ENCODE peak calls at places on chromosomes 6 and 20, in ten cellular contexts. One of them, this sample, is unnamed.

GRCh38 chr20:63356511-63356910 is 4.6 kb downstream of the CHRNA4 start:
- DNase-seq in stimulated activated CD4-positive, alpha-beta T cell treated with anti-CD3 and anti-CD28 coated beads, Interleukin-4, amount 100 ng/mL, for 48 hours: no peak
- DNase-seq in fibroblast of pulmonary artery: no peak
- DNase-seq in ascending aorta: no peak
- DNase-seq in KG1: no peak
- DNase-seq in NCI-H446 treated with DMSO at 0.1 percent for 48 hours: no peak
- DNase-seq in GM23338: no peak
- DNase-seq in fibroblast of mammary gland: no peak
- DNase-seq in GM03348: no peak
- DNase-seq in activated T-helper 1 cell treated with Interleukin-2 at 50 U/mL for 16 hours: no peak
- DNase-seq in this sample: no peak

GRCh38 chr6:18990313-18990978 is 603.3 kb downstream of the RNF144B start:
- DNase-seq in NCI-H446 treated with DMSO at 0.1 percent for 48 hours: peak
- DNase-seq in GM03348: peak
- DNase-seq in activated T-helper 1 cell treated with Interleukin-2 at 50 U/mL for 16 hours: no peak
- DNase-seq in stimulated activated CD4-positive, alpha-beta T cell treated with anti-CD3 and anti-CD28 coated beads, Interleukin-4, amount 100 ng/mL, for 48 hours: peak
- DNase-seq in KG1: peak
- DNase-seq in GM23338: peak
- DNase-seq in fibroblast of pulmonary artery: peak
- DNase-seq in ascending aorta: no peak
- DNase-seq in fibroblast of mammary gland: peak
- DNase-seq in this sample: peak

GRCh38 chr20:32329817-32330554 is 28.1 kb upstream of the ASXL1 start:
- DNase-seq in fibroblast of mammary gland: no peak
- DNase-seq in activated T-helper 1 cell treated with Interleukin-2 at 50 U/mL for 16 hours: no peak
- DNase-seq in fibroblast of pulmonary artery: no peak
- DNase-seq in GM23338: no peak
- DNase-seq in stimulated activated CD4-positive, alpha-beta T cell treated with anti-CD3 and anti-CD28 coated beads, Interleukin-4, amount 100 ng/mL, for 48 hours: no peak
- DNase-seq in NCI-H446 treated with DMSO at 0.1 percent for 48 hours: no peak
- DNase-seq in ascending aorta: no peak
- DNase-seq in GM03348: no peak
- DNase-seq in KG1: no peak
- DNase-seq in this sample: no peak

GRCh38 chr6:77502966-77503365 is 39.7 kb upstream of the HTR1B start:
- DNase-seq in GM23338: no peak
- DNase-seq in fibroblast of mammary gland: no peak
- DNase-seq in fibroblast of pulmonary artery: no peak
- DNase-seq in activated T-helper 1 cell treated with Interleukin-2 at 50 U/mL for 16 hours: no peak
- DNase-seq in KG1: no peak
- DNase-seq in ascending aorta: no peak
- DNase-seq in NCI-H446 treated with DMSO at 0.1 percent for 48 hours: peak
- DNase-seq in stimulated activated CD4-positive, alpha-beta T cell treated with anti-CD3 and anti-CD28 coated beads, Interleukin-4, amount 100 ng/mL, for 48 hours: no peak
- DNase-seq in GM03348: no peak
- DNase-seq in this sample: no peak

GRCh38 chr6:46011241-46012085 is 4.2 kb downstream of the CLIC5 start:
- DNase-seq in NCI-H446 treated with DMSO at 0.1 percent for 48 hours: no peak
- DNase-seq in GM23338: no peak
- DNase-seq in fibroblast of mammary gland: no peak
- DNase-seq in activated T-helper 1 cell treated with Interleukin-2 at 50 U/mL for 16 hours: peak
- DNase-seq in stimulated activated CD4-positive, alpha-beta T cell treated with anti-CD3 and anti-CD28 coated beads, Interleukin-4, amount 100 ng/mL, for 48 hours: peak
- DNase-seq in KG1: no peak
- DNase-seq in fibroblast of pulmonary artery: no peak
- DNase-seq in ascending aorta: no peak
- DNase-seq in GM03348: no peak
- DNase-seq in this sample: no peak

GRCh38 chr6:10411131-10411914 is 3.6 kb downstream of the TFAP2A start:
- DNase-seq in GM23338: peak
- DNase-seq in NCI-H446 treated with DMSO at 0.1 percent for 48 hours: no peak
- DNase-seq in ascending aorta: no peak
- DNase-seq in GM03348: no peak
- DNase-seq in fibroblast of pulmonary artery: no peak
- DNase-seq in KG1: no peak
- DNase-seq in fibroblast of mammary gland: no peak
- DNase-seq in activated T-helper 1 cell treated with Interleukin-2 at 50 U/mL for 16 hours: no peak
- DNase-seq in stimulated activated CD4-positive, alpha-beta T cell treated with anti-CD3 and anti-CD28 coated beads, Interleukin-4, amount 100 ng/mL, for 48 hours: no peak
- DNase-seq in this sample: peak

GRCh38 chr6:22826961-22827360 is 257.6 kb downstream of the HDGFL1 start:
- DNase-seq in ascending aorta: no peak
- DNase-seq in NCI-H446 treated with DMSO at 0.1 percent for 48 hours: no peak
- DNase-seq in activated T-helper 1 cell treated with Interleukin-2 at 50 U/mL for 16 hours: no peak
- DNase-seq in GM03348: no peak
- DNase-seq in KG1: no peak
- DNase-seq in fibroblast of mammary gland: no peak
- DNase-seq in GM23338: no peak
- DNase-seq in fibroblast of pulmonary artery: no peak
- DNase-seq in stimulated activated CD4-positive, alpha-beta T cell treated with anti-CD3 and anti-CD28 coated beads, Interleukin-4, amount 100 ng/mL, for 48 hours: no peak
- DNase-seq in this sample: no peak

GRCh38 chr6:158853072-158853871 is 34.1 kb upstream of the EZR start:
- DNase-seq in GM23338: peak
- DNase-seq in KG1: no peak
- DNase-seq in NCI-H446 treated with DMSO at 0.1 percent for 48 hours: no peak
- DNase-seq in ascending aorta: peak
- DNase-seq in fibroblast of mammary gland: peak
- DNase-seq in fibroblast of pulmonary artery: peak
- DNase-seq in GM03348: peak
- DNase-seq in stimulated activated CD4-positive, alpha-beta T cell treated with anti-CD3 and anti-CD28 coated beads, Interleukin-4, amount 100 ng/mL, for 48 hours: peak
- DNase-seq in activated T-helper 1 cell treated with Interleukin-2 at 50 U/mL for 16 hours: peak
- DNase-seq in this sample: peak

GRCh38 chr6:145814035-145814500 is 527 bp downstream of the FBXO30 start:
- DNase-seq in activated T-helper 1 cell treated with Interleukin-2 at 50 U/mL for 16 hours: peak
- DNase-seq in ascending aorta: no peak
- DNase-seq in KG1: peak
- DNase-seq in GM03348: peak
- DNase-seq in GM23338: peak
- DNase-seq in fibroblast of pulmonary artery: no peak
- DNase-seq in fibroblast of mammary gland: peak
- DNase-seq in NCI-H446 treated with DMSO at 0.1 percent for 48 hours: peak
- DNase-seq in stimulated activated CD4-positive, alpha-beta T cell treated with anti-CD3 and anti-CD28 coated beads, Interleukin-4, amount 100 ng/mL, for 48 hours: peak
- DNase-seq in this sample: peak

GRCh38 chr20:13493143-13493542 is 145.6 kb downstream of the TASP1 start:
- DNase-seq in GM03348: no peak
- DNase-seq in NCI-H446 treated with DMSO at 0.1 percent for 48 hours: no peak
- DNase-seq in activated T-helper 1 cell treated with Interleukin-2 at 50 U/mL for 16 hours: no peak
- DNase-seq in fibroblast of mammary gland: no peak
- DNase-seq in fibroblast of pulmonary artery: no peak
- DNase-seq in ascending aorta: no peak
- DNase-seq in stimulated activated CD4-positive, alpha-beta T cell treated with anti-CD3 and anti-CD28 coated beads, Interleukin-4, amount 100 ng/mL, for 48 hours: no peak
- DNase-seq in KG1: no peak
- DNase-seq in GM23338: peak
- DNase-seq in this sample: no peak

GRCh38 chr6:41073968-41074691 is 1.4 kb downstream of the NFYA start:
- DNase-seq in KG1: peak
- DNase-seq in activated T-helper 1 cell treated with Interleukin-2 at 50 U/mL for 16 hours: no peak
- DNase-seq in GM03348: peak
- DNase-seq in GM23338: peak
- DNase-seq in fibroblast of pulmonary artery: peak
- DNase-seq in NCI-H446 treated with DMSO at 0.1 percent for 48 hours: no peak
- DNase-seq in ascending aorta: no peak
- DNase-seq in fibroblast of mammary gland: peak
- DNase-seq in stimulated activated CD4-positive, alpha-beta T cell treated with anti-CD3 and anti-CD28 coated beads, Interleukin-4, amount 100 ng/mL, for 48 hours: no peak
- DNase-seq in this sample: no peak

GRCh38 chr20:25272223-25273000 is 24.5 kb downstream of the PYGB start:
- DNase-seq in GM03348: no peak
- DNase-seq in ascending aorta: no peak
- DNase-seq in GM23338: no peak
- DNase-seq in KG1: no peak
- DNase-seq in NCI-H446 treated with DMSO at 0.1 percent for 48 hours: no peak
- DNase-seq in fibroblast of pulmonary artery: no peak
- DNase-seq in stimulated activated CD4-positive, alpha-beta T cell treated with anti-CD3 and anti-CD28 coated beads, Interleukin-4, amount 100 ng/mL, for 48 hours: no peak
- DNase-seq in fibroblast of mammary gland: peak
- DNase-seq in activated T-helper 1 cell treated with Interleukin-2 at 50 U/mL for 16 hours: no peak
- DNase-seq in this sample: no peak

GRCh38 chr6:31480574-31480973 is 17.4 kb upstream of the MICB start:
- DNase-seq in fibroblast of pulmonary artery: no peak
- DNase-seq in KG1: no peak
- DNase-seq in activated T-helper 1 cell treated with Interleukin-2 at 50 U/mL for 16 hours: no peak
- DNase-seq in NCI-H446 treated with DMSO at 0.1 percent for 48 hours: no peak
- DNase-seq in GM23338: no peak
- DNase-seq in ascending aorta: no peak
- DNase-seq in fibroblast of mammary gland: no peak
- DNase-seq in GM03348: no peak
- DNase-seq in stimulated activated CD4-positive, alpha-beta T cell treated with anti-CD3 and anti-CD28 coated beads, Interleukin-4, amount 100 ng/mL, for 48 hours: no peak
- DNase-seq in this sample: no peak

GRCh38 chr6:34053721-34054120 is 92.2 kb downstream of the GRM4 start:
- DNase-seq in GM23338: peak
- DNase-seq in activated T-helper 1 cell treated with Interleukin-2 at 50 U/mL for 16 hours: no peak
- DNase-seq in fibroblast of pulmonary artery: no peak
- DNase-seq in ascending aorta: no peak
- DNase-seq in fibroblast of mammary gland: no peak
- DNase-seq in NCI-H446 treated with DMSO at 0.1 percent for 48 hours: no peak
- DNase-seq in KG1: no peak
- DNase-seq in GM03348: no peak
- DNase-seq in stimulated activated CD4-positive, alpha-beta T cell treated with anti-CD3 and anti-CD28 coated beads, Interleukin-4, amount 100 ng/mL, for 48 hours: no peak
- DNase-seq in this sample: no peak

GRCh38 chr6:26251354-26252081 is 113.5 kb upstream of the BTN3A2 start:
- DNase-seq in GM03348: peak
- DNase-seq in stimulated activated CD4-positive, alpha-beta T cell treated with anti-CD3 and anti-CD28 coated beads, Interleukin-4, amount 100 ng/mL, for 48 hours: peak
- DNase-seq in GM23338: peak
- DNase-seq in ascending aorta: peak
- DNase-seq in KG1: peak
- DNase-seq in fibroblast of pulmonary artery: peak
- DNase-seq in NCI-H446 treated with DMSO at 0.1 percent for 48 hours: no peak
- DNase-seq in activated T-helper 1 cell treated with Interleukin-2 at 50 U/mL for 16 hours: peak
- DNase-seq in fibroblast of mammary gland: peak
- DNase-seq in this sample: peak

GRCh38 chr6:105799051-105799450 is 287.1 kb upstream of the PRDM1 start:
- DNase-seq in GM03348: peak
- DNase-seq in ascending aorta: no peak
- DNase-seq in GM23338: no peak
- DNase-seq in fibroblast of mammary gland: peak
- DNase-seq in stimulated activated CD4-positive, alpha-beta T cell treated with anti-CD3 and anti-CD28 coated beads, Interleukin-4, amount 100 ng/mL, for 48 hours: no peak
- DNase-seq in activated T-helper 1 cell treated with Interleukin-2 at 50 U/mL for 16 hours: no peak
- DNase-seq in KG1: no peak
- DNase-seq in fibroblast of pulmonary artery: no peak
- DNase-seq in NCI-H446 treated with DMSO at 0.1 percent for 48 hours: no peak
- DNase-seq in this sample: no peak

GRCh38 chr6:112087136-112087908 is at the start of the genes FAM229B and TUBE1:
- DNase-seq in GM03348: peak
- DNase-seq in fibroblast of pulmonary artery: peak
- DNase-seq in fibroblast of mammary gland: peak
- DNase-seq in stimulated activated CD4-positive, alpha-beta T cell treated with anti-CD3 and anti-CD28 coated beads, Interleukin-4, amount 100 ng/mL, for 48 hours: peak
- DNase-seq in KG1: peak
- DNase-seq in GM23338: peak
- DNase-seq in ascending aorta: peak
- DNase-seq in NCI-H446 treated with DMSO at 0.1 percent for 48 hours: peak
- DNase-seq in activated T-helper 1 cell treated with Interleukin-2 at 50 U/mL for 16 hours: peak
- DNase-seq in this sample: peak

GRCh38 chr6:27168108-27168507 is 79.4 kb upstream of the PRSS16 start:
- DNase-seq in GM03348: no peak
- DNase-seq in fibroblast of mammary gland: no peak
- DNase-seq in KG1: no peak
- DNase-seq in fibroblast of pulmonary artery: no peak
- DNase-seq in GM23338: no peak
- DNase-seq in stimulated activated CD4-positive, alpha-beta T cell treated with anti-CD3 and anti-CD28 coated beads, Interleukin-4, amount 100 ng/mL, for 48 hours: no peak
- DNase-seq in NCI-H446 treated with DMSO at 0.1 percent for 48 hours: no peak
- DNase-seq in activated T-helper 1 cell treated with Interleukin-2 at 50 U/mL for 16 hours: no peak
- DNase-seq in ascending aorta: no peak
- DNase-seq in this sample: no peak

GRCh38 chr20:51736947-51737346 is 31.2 kb downstream of the ATP9A start:
- DNase-seq in KG1: no peak
- DNase-seq in GM23338: no peak
- DNase-seq in fibroblast of pulmonary artery: no peak
- DNase-seq in GM03348: no peak
- DNase-seq in ascending aorta: no peak
- DNase-seq in activated T-helper 1 cell treated with Interleukin-2 at 50 U/mL for 16 hours: no peak
- DNase-seq in fibroblast of mammary gland: no peak
- DNase-seq in NCI-H446 treated with DMSO at 0.1 percent for 48 hours: no peak
- DNase-seq in stimulated activated CD4-positive, alpha-beta T cell treated with anti-CD3 and anti-CD28 coated beads, Interleukin-4, amount 100 ng/mL, for 48 hours: no peak
- DNase-seq in this sample: no peak

GRCh38 chr6:79775222-79775621 is 144.1 kb downstream of the SH3BGRL2 start:
- DNase-seq in GM03348: no peak
- DNase-seq in fibroblast of pulmonary artery: no peak
- DNase-seq in KG1: no peak
- DNase-seq in NCI-H446 treated with DMSO at 0.1 percent for 48 hours: no peak
- DNase-seq in ascending aorta: no peak
- DNase-seq in fibroblast of mammary gland: no peak
- DNase-seq in GM23338: no peak
- DNase-seq in activated T-helper 1 cell treated with Interleukin-2 at 50 U/mL for 16 hours: no peak
- DNase-seq in stimulated activated CD4-positive, alpha-beta T cell treated with anti-CD3 and anti-CD28 coated beads, Interleukin-4, amount 100 ng/mL, for 48 hours: no peak
- DNase-seq in this sample: no peak

GRCh38 chr6:169906004-169906740 is 154.8 kb downstream of the ERMARD start:
- DNase-seq in fibroblast of pulmonary artery: no peak
- DNase-seq in fibroblast of mammary gland: no peak
- DNase-seq in activated T-helper 1 cell treated with Interleukin-2 at 50 U/mL for 16 hours: no peak
- DNase-seq in ascending aorta: no peak
- DNase-seq in stimulated activated CD4-positive, alpha-beta T cell treated with anti-CD3 and anti-CD28 coated beads, Interleukin-4, amount 100 ng/mL, for 48 hours: no peak
- DNase-seq in KG1: no peak
- DNase-seq in GM23338: no peak
- DNase-seq in GM03348: no peak
- DNase-seq in NCI-H446 treated with DMSO at 0.1 percent for 48 hours: no peak
- DNase-seq in this sample: peak

GRCh38 chr20:24441600-24441999 is 27.8 kb upstream of the SYNDIG1 start:
- DNase-seq in stimulated activated CD4-positive, alpha-beta T cell treated with anti-CD3 and anti-CD28 coated beads, Interleukin-4, amount 100 ng/mL, for 48 hours: no peak
- DNase-seq in NCI-H446 treated with DMSO at 0.1 percent for 48 hours: no peak
- DNase-seq in fibroblast of mammary gland: no peak
- DNase-seq in GM23338: no peak
- DNase-seq in activated T-helper 1 cell treated with Interleukin-2 at 50 U/mL for 16 hours: no peak
- DNase-seq in GM03348: no peak
- DNase-seq in KG1: no peak
- DNase-seq in fibroblast of pulmonary artery: no peak
- DNase-seq in ascending aorta: no peak
- DNase-seq in this sample: no peak

GRCh38 chr6:9204171-9204570 is 768.8 kb upstream of the SLC35B3 start:
- DNase-seq in activated T-helper 1 cell treated with Interleukin-2 at 50 U/mL for 16 hours: no peak
- DNase-seq in fibroblast of pulmonary artery: peak
- DNase-seq in NCI-H446 treated with DMSO at 0.1 percent for 48 hours: no peak
- DNase-seq in KG1: no peak
- DNase-seq in GM23338: no peak
- DNase-seq in ascending aorta: no peak
- DNase-seq in stimulated activated CD4-positive, alpha-beta T cell treated with anti-CD3 and anti-CD28 coated beads, Interleukin-4, amount 100 ng/mL, for 48 hours: no peak
- DNase-seq in fibroblast of mammary gland: peak
- DNase-seq in GM03348: no peak
- DNase-seq in this sample: no peak

GRCh38 chr6:111809264-111809663 is 64.0 kb downstream of the FYN start:
- DNase-seq in KG1: no peak
- DNase-seq in stimulated activated CD4-positive, alpha-beta T cell treated with anti-CD3 and anti-CD28 coated beads, Interleukin-4, amount 100 ng/mL, for 48 hours: no peak
- DNase-seq in activated T-helper 1 cell treated with Interleukin-2 at 50 U/mL for 16 hours: no peak
- DNase-seq in ascending aorta: no peak
- DNase-seq in fibroblast of pulmonary artery: no peak
- DNase-seq in GM23338: no peak
- DNase-seq in NCI-H446 treated with DMSO at 0.1 percent for 48 hours: no peak
- DNase-seq in GM03348: no peak
- DNase-seq in fibroblast of mammary gland: peak
- DNase-seq in this sample: no peak

GRCh38 chr6:79138146-79138545 is 60.1 kb upstream of the PHIP start:
- DNase-seq in activated T-helper 1 cell treated with Interleukin-2 at 50 U/mL for 16 hours: no peak
- DNase-seq in ascending aorta: no peak
- DNase-seq in GM23338: no peak
- DNase-seq in KG1: no peak
- DNase-seq in stimulated activated CD4-positive, alpha-beta T cell treated with anti-CD3 and anti-CD28 coated beads, Interleukin-4, amount 100 ng/mL, for 48 hours: no peak
- DNase-seq in NCI-H446 treated with DMSO at 0.1 percent for 48 hours: no peak
- DNase-seq in GM03348: no peak
- DNase-seq in fibroblast of mammary gland: no peak
- DNase-seq in fibroblast of pulmonary artery: peak
- DNase-seq in this sample: no peak

GRCh38 chr6:90583179-90583578 is 3.7 kb downstream of the MAP3K7 start:
- DNase-seq in GM03348: no peak
- DNase-seq in ascending aorta: no peak
- DNase-seq in GM23338: no peak
- DNase-seq in fibroblast of mammary gland: peak
- DNase-seq in NCI-H446 treated with DMSO at 0.1 percent for 48 hours: no peak
- DNase-seq in stimulated activated CD4-positive, alpha-beta T cell treated with anti-CD3 and anti-CD28 coated beads, Interleukin-4, amount 100 ng/mL, for 48 hours: no peak
- DNase-seq in fibroblast of pulmonary artery: no peak
- DNase-seq in activated T-helper 1 cell treated with Interleukin-2 at 50 U/mL for 16 hours: no peak
- DNase-seq in KG1: no peak
- DNase-seq in this sample: no peak

GRCh38 chr6:73983367-73983766 is 287.4 kb downstream of the CD109 start:
- DNase-seq in activated T-helper 1 cell treated with Interleukin-2 at 50 U/mL for 16 hours: no peak
- DNase-seq in KG1: no peak
- DNase-seq in fibroblast of pulmonary artery: peak
- DNase-seq in GM23338: no peak
- DNase-seq in GM03348: peak
- DNase-seq in fibroblast of mammary gland: peak
- DNase-seq in stimulated activated CD4-positive, alpha-beta T cell treated with anti-CD3 and anti-CD28 coated beads, Interleukin-4, amount 100 ng/mL, for 48 hours: no peak
- DNase-seq in ascending aorta: no peak
- DNase-seq in NCI-H446 treated with DMSO at 0.1 percent for 48 hours: no peak
- DNase-seq in this sample: no peak

GRCh38 chr6:37407948-37408347 is 25.1 kb upstream of the CMTR1 start:
- DNase-seq in fibroblast of mammary gland: no peak
- DNase-seq in fibroblast of pulmonary artery: no peak
- DNase-seq in activated T-helper 1 cell treated with Interleukin-2 at 50 U/mL for 16 hours: no peak
- DNase-seq in NCI-H446 treated with DMSO at 0.1 percent for 48 hours: no peak
- DNase-seq in ascending aorta: no peak
- DNase-seq in stimulated activated CD4-positive, alpha-beta T cell treated with anti-CD3 and anti-CD28 coated beads, Interleukin-4, amount 100 ng/mL, for 48 hours: no peak
- DNase-seq in GM03348: no peak
- DNase-seq in KG1: no peak
- DNase-seq in GM23338: no peak
- DNase-seq in this sample: no peak